ENCODE peak calls at places on chromosomes 16 and 17, in ten cellular contexts. One of them, this sample, is unnamed.
A peak's percentile ranks its signal among the peaks of the same experiment; 100 is the strongest.

GRCh38 chr17:15957206-15957605 is 12.3 kb downstream of the ADORA2B start:
- DNase-seq in left cardiac atrium: no peak
- DNase-seq in GF-D8: no peak
- DNase-seq in Daoy: no peak
- DNase-seq in GM04503: no peak
- DNase-seq in CD8-positive, alpha-beta memory T cell: no peak
- DNase-seq in central memory CD4-positive, alpha-beta T cell: no peak
- DNase-seq in HAP-1: no peak
- DNase-seq in brain microvascular endothelial cell: no peak
- DNase-seq in H54: no peak
- DNase-seq in this sample: no peak

GRCh38 chr16:12332553-12332952 is 356.0 kb downstream of the SNX29 start:
- DNase-seq in left cardiac atrium: no peak
- DNase-seq in GF-D8: no peak
- DNase-seq in Daoy: no peak
- DNase-seq in GM04503: no peak
- DNase-seq in CD8-positive, alpha-beta memory T cell: no peak
- DNase-seq in central memory CD4-positive, alpha-beta T cell: no peak
- DNase-seq in HAP-1: no peak
- DNase-seq in brain microvascular endothelial cell: no peak
- DNase-seq in H54: no peak
- DNase-seq in this sample: no peak

GRCh38 chr17:7238418-7239090 is 703 bp downstream of the PHF23 start:
- DNase-seq in left cardiac atrium: peak; percentile 55
- DNase-seq in GF-D8: no peak
- DNase-seq in Daoy: no peak
- DNase-seq in GM04503: no peak
- DNase-seq in CD8-positive, alpha-beta memory T cell: peak; percentile 50
- DNase-seq in central memory CD4-positive, alpha-beta T cell: peak; percentile 30
- DNase-seq in HAP-1: no peak
- DNase-seq in brain microvascular endothelial cell: no peak
- DNase-seq in H54: no peak
- DNase-seq in this sample: no peak

GRCh38 chr17:10271004-10271620 is 72.7 kb upstream of the GAS7 start:
- DNase-seq in left cardiac atrium: peak; percentile 20
- DNase-seq in GF-D8: no peak
- DNase-seq in Daoy: no peak
- DNase-seq in GM04503: peak; percentile 45
- DNase-seq in CD8-positive, alpha-beta memory T cell: no peak
- DNase-seq in central memory CD4-positive, alpha-beta T cell: no peak
- DNase-seq in HAP-1: no peak
- DNase-seq in brain microvascular endothelial cell: no peak
- DNase-seq in H54: no peak
- DNase-seq in this sample: no peak

GRCh38 chr17:18955009-18955408 is 3.0 kb downstream of the SLC5A10 start:
- DNase-seq in left cardiac atrium: no peak
- DNase-seq in GF-D8: no peak
- DNase-seq in Daoy: no peak
- DNase-seq in GM04503: no peak
- DNase-seq in CD8-positive, alpha-beta memory T cell: no peak
- DNase-seq in central memory CD4-positive, alpha-beta T cell: no peak
- DNase-seq in HAP-1: no peak
- DNase-seq in brain microvascular endothelial cell: no peak
- DNase-seq in H54: no peak
- DNase-seq in this sample: no peak

GRCh38 chr17:79000396-79001189 is 9.0 kb downstream of the CANT1 start:
- DNase-seq in left cardiac atrium: no peak
- DNase-seq in GF-D8: no peak
- DNase-seq in Daoy: no peak
- DNase-seq in GM04503: no peak
- DNase-seq in CD8-positive, alpha-beta memory T cell: no peak
- DNase-seq in central memory CD4-positive, alpha-beta T cell: no peak
- DNase-seq in HAP-1: no peak
- DNase-seq in brain microvascular endothelial cell: no peak
- DNase-seq in H54: no peak
- DNase-seq in this sample: no peak

GRCh38 chr17:37158290-37158689 is 209.5 kb downstream of the AATF start:
- DNase-seq in left cardiac atrium: no peak
- DNase-seq in GF-D8: no peak
- DNase-seq in Daoy: no peak
- DNase-seq in GM04503: no peak
- DNase-seq in CD8-positive, alpha-beta memory T cell: no peak
- DNase-seq in central memory CD4-positive, alpha-beta T cell: no peak
- DNase-seq in HAP-1: no peak
- DNase-seq in brain microvascular endothelial cell: no peak
- DNase-seq in H54: no peak
- DNase-seq in this sample: no peak

GRCh38 chr16:28261916-28262315 is 30.4 kb upstream of the SBK1 start:
- DNase-seq in left cardiac atrium: no peak
- DNase-seq in GF-D8: no peak
- DNase-seq in Daoy: no peak
- DNase-seq in GM04503: no peak
- DNase-seq in CD8-positive, alpha-beta memory T cell: no peak
- DNase-seq in central memory CD4-positive, alpha-beta T cell: no peak
- DNase-seq in HAP-1: no peak
- DNase-seq in brain microvascular endothelial cell: no peak
- DNase-seq in H54: no peak
- DNase-seq in this sample: peak; percentile 64

GRCh38 chr17:42405963-42406495 is 17.0 kb downstream of the CAVIN1 start:
- DNase-seq in left cardiac atrium: peak; percentile 88
- DNase-seq in GF-D8: peak; percentile 8
- DNase-seq in Daoy: peak; percentile 47
- DNase-seq in GM04503: no peak
- DNase-seq in CD8-positive, alpha-beta memory T cell: peak; percentile 79
- DNase-seq in central memory CD4-positive, alpha-beta T cell: peak; percentile 72
- DNase-seq in HAP-1: peak; percentile 75
- DNase-seq in brain microvascular endothelial cell: peak; percentile 45
- DNase-seq in H54: no peak
- DNase-seq in this sample: peak; percentile 83

GRCh38 chr16:38941-39892 is 14.2 kb downstream of the POLR3K start:
- DNase-seq in left cardiac atrium: peak; percentile 18
- DNase-seq in GF-D8: peak; percentile 42
- DNase-seq in Daoy: no peak
- DNase-seq in GM04503: no peak
- DNase-seq in CD8-positive, alpha-beta memory T cell: peak; percentile 43
- DNase-seq in central memory CD4-positive, alpha-beta T cell: peak; percentile 49
- DNase-seq in HAP-1: no peak
- DNase-seq in brain microvascular endothelial cell: no peak
- DNase-seq in H54: no peak
- DNase-seq in this sample: no peak

GRCh38 chr17:5226940-5227878 is 7.5 kb downstream of the SCIMP start:
- DNase-seq in left cardiac atrium: no peak
- DNase-seq in GF-D8: no peak
- DNase-seq in Daoy: no peak
- DNase-seq in GM04503: no peak
- DNase-seq in CD8-positive, alpha-beta memory T cell: peak; percentile 46
- DNase-seq in central memory CD4-positive, alpha-beta T cell: no peak
- DNase-seq in HAP-1: no peak
- DNase-seq in brain microvascular endothelial cell: no peak
- DNase-seq in H54: no peak
- DNase-seq in this sample: peak; percentile 14

GRCh38 chr17:55735784-55736405 is 13.2 kb upstream of the TMEM100 start:
- DNase-seq in left cardiac atrium: peak; percentile 37
- DNase-seq in GF-D8: no peak
- DNase-seq in Daoy: peak; percentile 27
- DNase-seq in GM04503: no peak
- DNase-seq in CD8-positive, alpha-beta memory T cell: no peak
- DNase-seq in central memory CD4-positive, alpha-beta T cell: peak; percentile 7
- DNase-seq in HAP-1: peak; percentile 25
- DNase-seq in brain microvascular endothelial cell: peak; percentile 45
- DNase-seq in H54: no peak
- DNase-seq in this sample: peak; percentile 31

GRCh38 chr16:68737730-68738590 is 868 bp downstream of the CDH1 start:
- DNase-seq in left cardiac atrium: no peak
- DNase-seq in GF-D8: no peak
- DNase-seq in Daoy: no peak
- DNase-seq in GM04503: no peak
- DNase-seq in CD8-positive, alpha-beta memory T cell: no peak
- DNase-seq in central memory CD4-positive, alpha-beta T cell: no peak
- DNase-seq in HAP-1: no peak
- DNase-seq in brain microvascular endothelial cell: no peak
- DNase-seq in H54: no peak
- DNase-seq in this sample: no peak

GRCh38 chr16:3511286-3512180 is 10.7 kb downstream of the CLUAP1 start:
- DNase-seq in left cardiac atrium: no peak
- DNase-seq in GF-D8: no peak
- DNase-seq in Daoy: no peak
- DNase-seq in GM04503: no peak
- DNase-seq in CD8-positive, alpha-beta memory T cell: no peak
- DNase-seq in central memory CD4-positive, alpha-beta T cell: no peak
- DNase-seq in HAP-1: no peak
- DNase-seq in brain microvascular endothelial cell: no peak
- DNase-seq in H54: no peak
- DNase-seq in this sample: no peak

GRCh38 chr16:78513838-78514237 is 414.4 kb downstream of the WWOX start:
- DNase-seq in left cardiac atrium: no peak
- DNase-seq in GF-D8: no peak
- DNase-seq in Daoy: no peak
- DNase-seq in GM04503: no peak
- DNase-seq in CD8-positive, alpha-beta memory T cell: no peak
- DNase-seq in central memory CD4-positive, alpha-beta T cell: no peak
- DNase-seq in HAP-1: no peak
- DNase-seq in brain microvascular endothelial cell: no peak
- DNase-seq in H54: no peak
- DNase-seq in this sample: no peak

GRCh38 chr17:45200701-45201100 is 21.0 kb upstream of the FMNL1 start:
- DNase-seq in left cardiac atrium: peak; percentile 42
- DNase-seq in GF-D8: peak; percentile 86
- DNase-seq in Daoy: no peak
- DNase-seq in GM04503: no peak
- DNase-seq in CD8-positive, alpha-beta memory T cell: no peak
- DNase-seq in central memory CD4-positive, alpha-beta T cell: no peak
- DNase-seq in HAP-1: no peak
- DNase-seq in brain microvascular endothelial cell: no peak
- DNase-seq in H54: no peak
- DNase-seq in this sample: no peak

GRCh38 chr16:83964684-83965443 is 3.2 kb upstream of the NECAB2 start:
- DNase-seq in left cardiac atrium: peak; percentile 13
- DNase-seq in GF-D8: no peak
- DNase-seq in Daoy: no peak
- DNase-seq in GM04503: no peak
- DNase-seq in CD8-positive, alpha-beta memory T cell: no peak
- DNase-seq in central memory CD4-positive, alpha-beta T cell: no peak
- DNase-seq in HAP-1: no peak
- DNase-seq in brain microvascular endothelial cell: no peak
- DNase-seq in H54: no peak
- DNase-seq in this sample: no peak

GRCh38 chr17:27216836-27217235 is 77.1 kb upstream of the WSB1 start:
- DNase-seq in left cardiac atrium: no peak
- DNase-seq in GF-D8: no peak
- DNase-seq in Daoy: no peak
- DNase-seq in GM04503: no peak
- DNase-seq in CD8-positive, alpha-beta memory T cell: no peak
- DNase-seq in central memory CD4-positive, alpha-beta T cell: no peak
- DNase-seq in HAP-1: no peak
- DNase-seq in brain microvascular endothelial cell: no peak
- DNase-seq in H54: no peak
- DNase-seq in this sample: no peak

GRCh38 chr16:27792486-27793275 is 242.7 kb downstream of the KATNIP start:
- DNase-seq in left cardiac atrium: no peak
- DNase-seq in GF-D8: no peak
- DNase-seq in Daoy: no peak
- DNase-seq in GM04503: no peak
- DNase-seq in CD8-positive, alpha-beta memory T cell: no peak
- DNase-seq in central memory CD4-positive, alpha-beta T cell: no peak
- DNase-seq in HAP-1: no peak
- DNase-seq in brain microvascular endothelial cell: peak; percentile 29
- DNase-seq in H54: no peak
- DNase-seq in this sample: no peak

GRCh38 chr17:29393451-29393850 is 3.3 kb downstream of the TAOK1 start:
- DNase-seq in left cardiac atrium: no peak
- DNase-seq in GF-D8: no peak
- DNase-seq in Daoy: no peak
- DNase-seq in GM04503: no peak
- DNase-seq in CD8-positive, alpha-beta memory T cell: no peak
- DNase-seq in central memory CD4-positive, alpha-beta T cell: no peak
- DNase-seq in HAP-1: no peak
- DNase-seq in brain microvascular endothelial cell: no peak
- DNase-seq in H54: no peak
- DNase-seq in this sample: no peak

GRCh38 chr17:18074566-18075272 is 13.0 kb upstream of the DRG2 start:
- DNase-seq in left cardiac atrium: no peak
- DNase-seq in GF-D8: no peak
- DNase-seq in Daoy: no peak
- DNase-seq in GM04503: no peak
- DNase-seq in CD8-positive, alpha-beta memory T cell: no peak
- DNase-seq in central memory CD4-positive, alpha-beta T cell: no peak
- DNase-seq in HAP-1: no peak
- DNase-seq in brain microvascular endothelial cell: no peak
- DNase-seq in H54: no peak
- DNase-seq in this sample: no peak

GRCh38 chr16:457732-458400 is 32.4 kb downstream of the RAB11FIP3 start:
- DNase-seq in left cardiac atrium: peak; percentile 36
- DNase-seq in GF-D8: peak; percentile 31
- DNase-seq in Daoy: no peak
- DNase-seq in GM04503: no peak
- DNase-seq in CD8-positive, alpha-beta memory T cell: no peak
- DNase-seq in central memory CD4-positive, alpha-beta T cell: no peak
- DNase-seq in HAP-1: no peak
- DNase-seq in brain microvascular endothelial cell: peak; percentile 1
- DNase-seq in H54: no peak
- DNase-seq in this sample: no peak

GRCh38 chr17:70636517-70637133 is 467.3 kb downstream of the KCNJ2 start:
- DNase-seq in left cardiac atrium: no peak
- DNase-seq in GF-D8: peak; percentile 1
- DNase-seq in Daoy: peak; percentile 17
- DNase-seq in GM04503: no peak
- DNase-seq in CD8-positive, alpha-beta memory T cell: no peak
- DNase-seq in central memory CD4-positive, alpha-beta T cell: no peak
- DNase-seq in HAP-1: peak; percentile 27
- DNase-seq in brain microvascular endothelial cell: peak; percentile 16
- DNase-seq in H54: no peak
- DNase-seq in this sample: no peak

GRCh38 chr17:75654176-75654575 is 12.8 kb downstream of the RECQL5 start:
- DNase-seq in left cardiac atrium: no peak
- DNase-seq in GF-D8: peak; percentile 43
- DNase-seq in Daoy: no peak
- DNase-seq in GM04503: no peak
- DNase-seq in CD8-positive, alpha-beta memory T cell: no peak
- DNase-seq in central memory CD4-positive, alpha-beta T cell: no peak
- DNase-seq in HAP-1: no peak
- DNase-seq in brain microvascular endothelial cell: no peak
- DNase-seq in H54: no peak
- DNase-seq in this sample: no peak

GRCh38 chr17:70225272-70225671 is 55.9 kb downstream of the KCNJ2 start:
- DNase-seq in left cardiac atrium: no peak
- DNase-seq in GF-D8: no peak
- DNase-seq in Daoy: no peak
- DNase-seq in GM04503: no peak
- DNase-seq in CD8-positive, alpha-beta memory T cell: no peak
- DNase-seq in central memory CD4-positive, alpha-beta T cell: no peak
- DNase-seq in HAP-1: no peak
- DNase-seq in brain microvascular endothelial cell: no peak
- DNase-seq in H54: no peak
- DNase-seq in this sample: no peak

GRCh38 chr16:57630931-57631845 is 2.8 kb downstream of the ADGRG1 start:
- DNase-seq in left cardiac atrium: no peak
- DNase-seq in GF-D8: no peak
- DNase-seq in Daoy: no peak
- DNase-seq in GM04503: no peak
- DNase-seq in CD8-positive, alpha-beta memory T cell: no peak
- DNase-seq in central memory CD4-positive, alpha-beta T cell: no peak
- DNase-seq in HAP-1: no peak
- DNase-seq in brain microvascular endothelial cell: no peak
- DNase-seq in H54: no peak
- DNase-seq in this sample: no peak

GRCh38 chr17:76707985-76708807 is 2.6 kb downstream of the MXRA7 start:
- DNase-seq in left cardiac atrium: peak; percentile 51
- DNase-seq in GF-D8: no peak
- DNase-seq in Daoy: no peak
- DNase-seq in GM04503: no peak
- DNase-seq in CD8-positive, alpha-beta memory T cell: no peak
- DNase-seq in central memory CD4-positive, alpha-beta T cell: no peak
- DNase-seq in HAP-1: no peak
- DNase-seq in brain microvascular endothelial cell: no peak
- DNase-seq in H54: no peak
- DNase-seq in this sample: no peak

GRCh38 chr17:59846391-59847165 is 46.2 kb downstream of the TUBD1 start:
- DNase-seq in left cardiac atrium: no peak
- DNase-seq in GF-D8: no peak
- DNase-seq in Daoy: peak; percentile 93
- DNase-seq in GM04503: peak; percentile 80
- DNase-seq in CD8-positive, alpha-beta memory T cell: no peak
- DNase-seq in central memory CD4-positive, alpha-beta T cell: peak; percentile 46
- DNase-seq in HAP-1: no peak
- DNase-seq in brain microvascular endothelial cell: peak; percentile 66
- DNase-seq in H54: no peak
- DNase-seq in this sample: no peak

This sample was measured in heart left ventricle.